ENCODE peak calls at places on chromosomes 4 and X, in nine cellular contexts. One of them, this sample, is unnamed. For H3K4me1 and H3K27me3, the result is how much of the 10 kb centered on the place peaks cover.

GRCh38 chrX:11329016-11329415 is 35.8 kb downstream of the AMELX start:
- DNase-seq in mesenchymal stem cell: no peak
- DNase-seq in GM23248: peak
- DNase-seq in mesendoderm: no peak
- DNase-seq in SK-N-SH: no peak
- DNase-seq in neuronal stem cell: no peak
- DNase-seq in HepG2: no peak
- DNase-seq in fibroblast of lung: peak
- DNase-seq in K562: no peak
- DNase-seq in this sample: peak

GRCh38 chr4:89541998-89542397 is 234.4 kb upstream of the GPRIN3 start:
- DNase-seq in SK-N-SH: no peak
- DNase-seq in neuronal stem cell: no peak
- DNase-seq in mesendoderm: no peak
- DNase-seq in mesenchymal stem cell: no peak
- DNase-seq in GM23248: no peak
- DNase-seq in K562: no peak
- DNase-seq in fibroblast of lung: no peak
- DNase-seq in HepG2: no peak
- DNase-seq in this sample: no peak

GRCh38 chrX:103878466-103879151 is 46.6 kb upstream of the RAB9B start:
- DNase-seq in mesendoderm: peak
- DNase-seq in neuronal stem cell: no peak
- DNase-seq in K562: no peak
- DNase-seq in HepG2: peak
- DNase-seq in GM23248: peak
- DNase-seq in mesenchymal stem cell: peak
- DNase-seq in fibroblast of lung: peak
- DNase-seq in SK-N-SH: no peak
- DNase-seq in this sample: peak

GRCh38 chr4:7425591-7426468 is 8.9 kb downstream of the PSAPL1 start:
- DNase-seq in HepG2: no peak
- DNase-seq in SK-N-SH: peak
- DNase-seq in fibroblast of lung: no peak
- DNase-seq in mesenchymal stem cell: no peak
- DNase-seq in GM23248: no peak
- DNase-seq in K562: no peak
- DNase-seq in mesendoderm: no peak
- DNase-seq in neuronal stem cell: no peak
- DNase-seq in this sample: no peak

GRCh38 chrX:47514553-47515235 is 31.7 kb upstream of the ZNF41 start:
- DNase-seq in mesenchymal stem cell: peak
- DNase-seq in GM23248: peak
- DNase-seq in neuronal stem cell: no peak
- DNase-seq in fibroblast of lung: peak
- DNase-seq in SK-N-SH: no peak
- DNase-seq in K562: no peak
- DNase-seq in HepG2: no peak
- DNase-seq in mesendoderm: no peak
- DNase-seq in this sample: no peak

GRCh38 chr4:89000844-89001360 is 56.1 kb downstream of the FAM13A start:
- DNase-seq in GM23248: peak
- DNase-seq in HepG2: peak
- DNase-seq in neuronal stem cell: no peak
- DNase-seq in mesenchymal stem cell: peak
- DNase-seq in SK-N-SH: peak
- DNase-seq in mesendoderm: no peak
- DNase-seq in fibroblast of lung: peak
- DNase-seq in K562: peak
- DNase-seq in this sample: no peak

GRCh38 chr4:108492816-108493595 is 127.4 kb upstream of the RPL34 start:
- DNase-seq in K562: peak
- DNase-seq in GM23248: peak
- DNase-seq in fibroblast of lung: peak
- DNase-seq in HepG2: peak
- DNase-seq in neuronal stem cell: no peak
- DNase-seq in mesenchymal stem cell: peak
- DNase-seq in mesendoderm: peak
- DNase-seq in SK-N-SH: peak
- DNase-seq in this sample: peak

GRCh38 chr4:60579335-60579734 is 620.8 kb upstream of the ADGRL3 start:
- DNase-seq in GM23248: no peak
- DNase-seq in HepG2: no peak
- DNase-seq in fibroblast of lung: peak
- DNase-seq in neuronal stem cell: no peak
- DNase-seq in SK-N-SH: no peak
- DNase-seq in mesendoderm: no peak
- DNase-seq in mesenchymal stem cell: no peak
- DNase-seq in K562: no peak
- DNase-seq in this sample: peak

GRCh38 chr4:52606766-52607165 is 52.3 kb downstream of the USP46 start:
- DNase-seq in mesendoderm: no peak
- DNase-seq in fibroblast of lung: peak
- DNase-seq in K562: no peak
- DNase-seq in SK-N-SH: no peak
- DNase-seq in GM23248: peak
- DNase-seq in mesenchymal stem cell: no peak
- DNase-seq in HepG2: no peak
- DNase-seq in neuronal stem cell: no peak
- DNase-seq in this sample: peak

GRCh38 chrX:39891781-39892180 is 206.0 kb downstream of the BCOR start:
- DNase-seq in SK-N-SH: no peak
- DNase-seq in mesenchymal stem cell: no peak
- DNase-seq in GM23248: no peak
- DNase-seq in HepG2: no peak
- DNase-seq in K562: no peak
- DNase-seq in neuronal stem cell: no peak
- DNase-seq in fibroblast of lung: peak
- DNase-seq in mesendoderm: no peak
- DNase-seq in this sample: no peak

GRCh38 chrX:115311666-115312065 is 22.2 kb downstream of the LUZP4 start:
- DNase-seq in neuronal stem cell: no peak
- DNase-seq in HepG2: no peak
- DNase-seq in fibroblast of lung: peak
- DNase-seq in mesenchymal stem cell: peak
- DNase-seq in GM23248: no peak
- DNase-seq in SK-N-SH: peak
- DNase-seq in mesendoderm: peak
- DNase-seq in K562: no peak
- DNase-seq in this sample: no peak

GRCh38 chr4:45475490-45475889 is 648.4 kb downstream of the GABRG1 start:
- DNase-seq in mesendoderm: no peak
- DNase-seq in SK-N-SH: no peak
- DNase-seq in neuronal stem cell: no peak
- DNase-seq in fibroblast of lung: no peak
- DNase-seq in mesenchymal stem cell: no peak
- DNase-seq in HepG2: no peak
- DNase-seq in K562: no peak
- DNase-seq in GM23248: no peak
- DNase-seq in this sample: no peak

GRCh38 chrX:21926527-21927278 is 13.8 kb upstream of the SMS start:
- DNase-seq in fibroblast of lung: peak
- DNase-seq in K562: peak
- DNase-seq in neuronal stem cell: no peak
- DNase-seq in SK-N-SH: no peak
- DNase-seq in mesendoderm: peak
- DNase-seq in mesenchymal stem cell: peak
- DNase-seq in HepG2: peak
- DNase-seq in GM23248: peak
- DNase-seq in this sample: peak

GRCh38 chr4:109730294-109731051 is 603 bp upstream of the PLA2G12A start:
- DNase-seq in K562: peak
- DNase-seq in mesenchymal stem cell: peak
- DNase-seq in fibroblast of lung: peak
- DNase-seq in HepG2: no peak
- DNase-seq in mesendoderm: peak
- DNase-seq in neuronal stem cell: peak
- DNase-seq in GM23248: peak
- DNase-seq in SK-N-SH: peak
- DNase-seq in this sample: peak

GRCh38 chr4:73520821-73521220 is 39.3 kb downstream of the AFM start:
- DNase-seq in fibroblast of lung: peak
- DNase-seq in mesenchymal stem cell: peak
- DNase-seq in SK-N-SH: no peak
- DNase-seq in mesendoderm: peak
- DNase-seq in HepG2: no peak
- DNase-seq in neuronal stem cell: peak
- DNase-seq in GM23248: peak
- DNase-seq in K562: no peak
- DNase-seq in this sample: peak

GRCh38 chrX:138026211-138026610 is 460.3 kb downstream of the ZIC3 start:
- DNase-seq in HepG2: no peak
- DNase-seq in mesendoderm: peak
- DNase-seq in mesenchymal stem cell: no peak
- DNase-seq in SK-N-SH: peak
- DNase-seq in neuronal stem cell: no peak
- DNase-seq in GM23248: peak
- DNase-seq in K562: peak
- DNase-seq in fibroblast of lung: no peak
- DNase-seq in this sample: peak

GRCh38 chrX:86604620-86605019 is 456.4 kb downstream of the DACH2 start:
- DNase-seq in SK-N-SH: no peak
- DNase-seq in fibroblast of lung: no peak
- DNase-seq in mesendoderm: peak
- DNase-seq in HepG2: no peak
- DNase-seq in mesenchymal stem cell: no peak
- DNase-seq in neuronal stem cell: no peak
- DNase-seq in K562: no peak
- DNase-seq in GM23248: no peak
- DNase-seq in this sample: no peak

GRCh38 chr4:88573286-88573994 is 18.8 kb upstream of the HERC3 start:
- DNase-seq in K562: no peak
- DNase-seq in HepG2: no peak
- DNase-seq in mesendoderm: no peak
- DNase-seq in GM23248: peak
- DNase-seq in mesenchymal stem cell: no peak
- DNase-seq in fibroblast of lung: no peak
- DNase-seq in neuronal stem cell: no peak
- DNase-seq in SK-N-SH: no peak
- DNase-seq in this sample: no peak

GRCh38 chr4:17875402-17876070 is 64.8 kb downstream of the NCAPG start:
- DNase-seq in mesenchymal stem cell: no peak
- DNase-seq in mesendoderm: no peak
- DNase-seq in K562: no peak
- DNase-seq in HepG2: no peak
- DNase-seq in SK-N-SH: no peak
- DNase-seq in GM23248: no peak
- DNase-seq in fibroblast of lung: no peak
- DNase-seq in neuronal stem cell: no peak
- DNase-seq in this sample: no peak

GRCh38 chr4:112523764-112524505 is 8.0 kb upstream of the NEUROG2 start:
- DNase-seq in GM23248: peak
- DNase-seq in mesendoderm: peak
- DNase-seq in HepG2: peak
- DNase-seq in fibroblast of lung: no peak
- DNase-seq in SK-N-SH: peak
- DNase-seq in mesenchymal stem cell: peak
- DNase-seq in K562: peak
- DNase-seq in neuronal stem cell: peak
- DNase-seq in this sample: no peak

GRCh38 chr4:61580721-61581377 is 380.7 kb downstream of the ADGRL3 start:
- DNase-seq in mesendoderm: no peak
- DNase-seq in fibroblast of lung: peak
- DNase-seq in GM23248: no peak
- DNase-seq in HepG2: no peak
- DNase-seq in neuronal stem cell: no peak
- DNase-seq in K562: no peak
- DNase-seq in mesenchymal stem cell: no peak
- DNase-seq in SK-N-SH: no peak
- DNase-seq in this sample: peak

GRCh38 chr4:102627831-102628523 is 126.8 kb downstream of the NFKB1 start:
- DNase-seq in HepG2: no peak
- DNase-seq in fibroblast of lung: peak
- DNase-seq in GM23248: peak
- DNase-seq in K562: peak
- DNase-seq in mesendoderm: no peak
- DNase-seq in neuronal stem cell: no peak
- DNase-seq in mesenchymal stem cell: peak
- DNase-seq in SK-N-SH: no peak
- DNase-seq in this sample: peak

GRCh38 chrX:73916931-73917657 is 354.1 kb downstream of the CHIC1 start:
- DNase-seq in HepG2: no peak
- DNase-seq in K562: no peak
- DNase-seq in GM23248: peak
- DNase-seq in mesenchymal stem cell: peak
- DNase-seq in SK-N-SH: no peak
- DNase-seq in mesendoderm: peak
- DNase-seq in fibroblast of lung: peak
- DNase-seq in neuronal stem cell: peak
- DNase-seq in this sample: peak

GRCh38 chr4:118955515-118955914 is 66.9 kb downstream of the SYNPO2 start:
- DNase-seq in K562: no peak
- DNase-seq in HepG2: no peak
- DNase-seq in fibroblast of lung: no peak
- DNase-seq in GM23248: peak
- DNase-seq in mesendoderm: no peak
- DNase-seq in mesenchymal stem cell: no peak
- DNase-seq in neuronal stem cell: no peak
- DNase-seq in SK-N-SH: no peak
- DNase-seq in this sample: peak
- H3K4me1 ChIP-seq in K562: under half
- H3K4me1 ChIP-seq in HepG2: under half
- H3K4me1 ChIP-seq in fibroblast of lung: under half
- H3K4me1 ChIP-seq in GM23248: under half
- H3K4me1 ChIP-seq in mesendoderm: under half
- H3K4me1 ChIP-seq in mesenchymal stem cell: under half
- H3K4me1 ChIP-seq in neuronal stem cell: under half
- H3K4me1 ChIP-seq in SK-N-SH: under half
- H3K4me1 ChIP-seq in this sample: under half

GRCh38 chrX:54043696-54044125 is 562 bp downstream of the PHF8 start:
- DNase-seq in SK-N-SH: peak
- DNase-seq in HepG2: no peak
- DNase-seq in fibroblast of lung: peak
- DNase-seq in mesenchymal stem cell: peak
- DNase-seq in neuronal stem cell: no peak
- DNase-seq in mesendoderm: no peak
- DNase-seq in K562: peak
- DNase-seq in GM23248: peak
- DNase-seq in this sample: peak
- H3K27me3 ChIP-seq in SK-N-SH: under half
- H3K27me3 ChIP-seq in HepG2: under half
- H3K27me3 ChIP-seq in fibroblast of lung: under half
- H3K27me3 ChIP-seq in mesenchymal stem cell: under half
- H3K27me3 ChIP-seq in neuronal stem cell: under half
- H3K27me3 ChIP-seq in mesendoderm: under half
- H3K27me3 ChIP-seq in K562: under half
- H3K27me3 ChIP-seq in GM23248: under half
- H3K27me3 ChIP-seq in this sample: under half

GRCh38 chrX:38804481-38805293 is 3.4 kb downstream of the MID1IP1 start:
- DNase-seq in fibroblast of lung: no peak
- DNase-seq in HepG2: no peak
- DNase-seq in mesendoderm: peak
- DNase-seq in mesenchymal stem cell: peak
- DNase-seq in SK-N-SH: peak
- DNase-seq in K562: peak
- DNase-seq in neuronal stem cell: peak
- DNase-seq in GM23248: peak
- DNase-seq in this sample: peak
- H3K9ac ChIP-seq in fibroblast of lung: peak
- H3K9ac ChIP-seq in HepG2: peak
- H3K9ac ChIP-seq in mesendoderm: peak
- H3K9ac ChIP-seq in mesenchymal stem cell: peak
- H3K9ac ChIP-seq in SK-N-SH: peak
- H3K9ac ChIP-seq in K562: peak
- H3K9ac ChIP-seq in neuronal stem cell: peak
- H3K9ac ChIP-seq in GM23248: peak
- H3K9ac ChIP-seq in this sample: peak

GRCh38 chr4:147790412-147790811 is 58.5 kb downstream of the ARHGAP10 start:
- DNase-seq in HepG2: no peak
- DNase-seq in mesenchymal stem cell: no peak
- DNase-seq in neuronal stem cell: no peak
- DNase-seq in mesendoderm: no peak
- DNase-seq in fibroblast of lung: no peak
- DNase-seq in SK-N-SH: no peak
- DNase-seq in GM23248: no peak
- DNase-seq in K562: no peak
- DNase-seq in this sample: no peak
- H3K4me1 ChIP-seq in HepG2: under half
- H3K4me1 ChIP-seq in mesenchymal stem cell: under half
- H3K4me1 ChIP-seq in neuronal stem cell: under half
- H3K4me1 ChIP-seq in mesendoderm: under half
- H3K4me1 ChIP-seq in fibroblast of lung: under half
- H3K4me1 ChIP-seq in SK-N-SH: under half
- H3K4me1 ChIP-seq in GM23248: under half
- H3K4me1 ChIP-seq in K562: under half
- H3K4me1 ChIP-seq in this sample: under half